ENCODE peak calls at places on chromosome 16, in six cellular contexts. B, X, L, W, E and J are unnamed samples.

GRCh38 chr16:72312862-72313261 is 140.9 kb upstream of the PMFBP1 start:
- DNase-seq in B (no peak), X (no peak), L (no peak), W (no peak), E (no peak), J (no peak)

GRCh38 chr16:24800586-24800985 is 45.2 kb upstream of the SLC5A11 start:
- DNase-seq in B (no peak), X (peak), L (no peak), W (no peak), E (no peak), J (peak)

GRCh38 chr16:87160752-87161337 is 156.3 kb downstream of the C16orf95 start:
- DNase-seq in B (no peak), X (no peak), L (no peak), W (no peak), E (no peak), J (peak)

GRCh38 chr16:89241187-89242003 is 23.9 kb downstream of the ZNF778 start:
- DNase-seq in B (peak), X (peak), L (peak), W (peak), E (peak), J (peak)

GRCh38 chr16:89869911-89870310 is 3.5 kb upstream of the TCF25 start:
- DNase-seq in B (no peak), X (no peak), L (no peak), W (no peak), E (no peak), J (no peak)

GRCh38 chr16:3161235-3162018 is 26.6 kb upstream of the OR1F1 start:
- DNase-seq in B (no peak), X (no peak), L (no peak), W (peak), E (no peak), J (no peak)

GRCh38 chr16:60203525-60204124 is 1469.5 kb upstream of the GOT2 start:
- DNase-seq in B (no peak), X (no peak), L (no peak), W (no peak), E (no peak), J (peak)

GRCh38 chr16:12131755-12132154 is 155.2 kb downstream of the SNX29 start:
- DNase-seq in B (no peak), X (no peak), L (no peak), W (no peak), E (no peak), J (no peak)

GRCh38 chr16:51155901-51156810 is 5.1 kb upstream of the SALL1 start:
- DNase-seq in B (no peak), X (no peak), L (no peak), W (no peak), E (no peak), J (no peak)

GRCh38 chr16:73885319-73885718 is 411.3 kb upstream of the PSMD7 start:
- DNase-seq in B (no peak), X (no peak), L (no peak), W (no peak), E (no peak), J (no peak)

GRCh38 chr16:70809392-70810060 is 8.6 kb upstream of the VAC14 start:
- DNase-seq in B (no peak), X (no peak), L (no peak), W (no peak), E (no peak), J (no peak)

GRCh38 chr16:57422026-57422944 is 17.7 kb downstream of the CCL17 start:
- DNase-seq in B (peak), X (peak), L (peak), W (peak), E (no peak), J (peak)

GRCh38 chr16:50555892-50556673 is 7.9 kb downstream of the NKD1 start:
- DNase-seq in B (peak), X (no peak), L (no peak), W (no peak), E (no peak), J (no peak)

GRCh38 chr16:19882641-19883040 is 2.0 kb downstream of the GPRC5B start:
- DNase-seq in B (no peak), X (no peak), L (no peak), W (no peak), E (no peak), J (no peak)

GRCh38 chr16:57480127-57480753 is 6.1 kb downstream of the DOK4 start:
- DNase-seq in B (peak), X (no peak), L (peak), W (peak), E (peak), J (no peak)

GRCh38 chr16:67396159-67396774 is 3.0 kb upstream of the TPPP3 start:
- DNase-seq in B (peak), X (no peak), L (peak), W (peak), E (peak), J (peak)

GRCh38 chr16:875182-876040 is 74.9 kb upstream of the GNG13 start:
- DNase-seq in B (no peak), X (no peak), L (no peak), W (no peak), E (no peak), J (no peak)

GRCh38 chr16:19559242-19559910 is 3.9 kb downstream of the VPS35L start:
- DNase-seq in B (no peak), X (peak), L (no peak), W (no peak), E (no peak), J (peak)

GRCh38 chr16:24689128-24689527 is 40.3 kb upstream of the TNRC6A start:
- DNase-seq in B (no peak), X (peak), L (no peak), W (no peak), E (no peak), J (no peak)

GRCh38 chr16:67445913-67446907 is 15.3 kb downstream of the HSD11B2 start:
- DNase-seq in B (no peak), X (no peak), L (peak), W (peak), E (peak), J (no peak)

GRCh38 chr16:21338537-21339268 is 60.6 kb upstream of the CRYM start:
- DNase-seq in B (no peak), X (no peak), L (no peak), W (no peak), E (no peak), J (no peak)

GRCh38 chr16:14629612-14629918 is 495 bp downstream of the PARN start:
- DNase-seq in B (no peak), X (peak), L (no peak), W (no peak), E (peak), J (peak)
- TF ChIP-seq CTCF in B (no peak), X (no peak), L (no peak), W (no peak), E (no peak), J (no peak)

GRCh38 chr16:82891424-82891823 is 264.7 kb downstream of the CDH13 start:
- DNase-seq in B (no peak), X (no peak), L (no peak), W (no peak), E (no peak), J (no peak)
- H3K27ac ChIP-seq in B (peak), X (no peak), L (no peak), W (no peak), E (peak), J (no peak)

GRCh38 chr16:68520649-68521086 is 18.4 kb upstream of the ZFP90 start:
- DNase-seq in B (peak), X (peak), L (peak), W (peak), E (peak), J (peak)

GRCh38 chr16:68517606-68518161 is 21.4 kb upstream of the ZFP90 start:
- DNase-seq in B (no peak), X (peak), L (no peak), W (no peak), E (no peak), J (no peak)

GRCh38 chr16:68514511-68514910 is 24.6 kb upstream of the ZFP90 start:
- DNase-seq in B (no peak), X (no peak), L (no peak), W (no peak), E (no peak), J (no peak)

GRCh38 chr16:68524069-68524820 is 14.8 kb upstream of the ZFP90 start:
- DNase-seq in B (no peak), X (no peak), L (no peak), W (no peak), E (no peak), J (no peak)

DNA sequence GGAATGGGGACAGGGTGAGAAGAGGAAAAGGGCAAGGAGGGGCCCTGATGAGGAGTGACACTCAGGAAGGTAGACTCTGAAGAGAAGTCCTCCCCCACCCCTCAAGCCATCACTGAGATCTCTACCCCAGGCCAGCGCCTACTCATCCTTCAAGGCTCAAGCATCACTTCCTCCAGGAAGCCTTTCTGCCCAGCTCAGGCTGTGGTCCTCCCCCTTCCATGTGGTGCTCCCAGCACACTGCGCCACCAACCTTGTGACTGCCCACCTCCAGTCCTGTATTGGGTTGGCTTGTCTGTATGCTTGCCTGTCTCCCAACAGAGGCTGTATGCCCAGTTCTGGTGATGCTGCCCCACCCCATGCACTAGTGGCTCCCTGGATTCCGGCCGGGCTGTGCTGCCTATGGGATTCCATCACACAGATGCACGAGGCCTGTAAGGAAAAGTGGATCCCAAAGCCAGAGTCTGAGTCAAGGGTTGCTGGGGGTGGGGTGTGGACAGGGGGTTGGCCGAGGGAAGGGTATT is 19.8 kb upstream of the ZFP90 start:
- DNase-seq in B (no peak), X (no peak), L (no peak), W (no peak), E (no peak), J (no peak)
- TF ChIP-seq CTCF in B (no peak), X (no peak), L (no peak), W (no peak), E (no peak), J (no peak)

GRCh38 chr16:30494709-30495108 is 22.2 kb downstream of the ITGAL start:
- DNase-seq in B (no peak), X (no peak), L (no peak), W (no peak), E (no peak), J (no peak)
- H3K27ac ChIP-seq in B (no peak), X (no peak), L (no peak), W (no peak), E (no peak), J (no peak)

DNA sequence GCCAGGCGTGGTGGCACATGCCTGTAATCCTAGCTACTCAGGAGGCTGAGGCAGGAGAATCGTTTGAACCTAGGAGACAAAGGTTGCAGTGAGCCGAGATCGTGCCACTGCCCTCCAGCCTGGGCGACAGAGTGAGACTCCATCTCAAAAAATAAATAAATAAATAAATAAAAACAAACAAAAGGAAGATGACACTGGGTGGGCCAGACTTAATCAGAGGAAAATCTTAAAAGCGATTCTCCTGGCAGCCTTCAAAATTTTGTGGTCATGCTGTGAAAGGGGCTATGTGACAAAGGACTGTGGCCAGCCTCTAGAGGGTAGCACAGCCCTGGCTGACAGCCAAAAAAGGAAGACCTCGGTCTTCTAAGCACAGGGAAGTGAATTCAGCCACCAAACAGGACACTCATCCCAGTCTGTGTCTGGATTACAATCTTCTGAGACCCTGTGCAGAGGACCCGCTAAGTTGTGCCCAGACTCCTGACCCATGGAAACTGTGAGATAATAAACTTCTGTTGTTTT is 391.1 kb downstream of the CNTNAP4 start:
- DNase-seq in B (no peak), X (no peak), L (no peak), W (no peak), E (no peak), J (no peak)
- TF ChIP-seq CTCF in B (no peak), X (no peak), L (no peak), W (no peak), E (no peak), J (no peak)

GRCh38 chr16:48511071-48511540 is 98.9 kb downstream of the N4BP1 start:
- DNase-seq in B (no peak), X (no peak), L (no peak), W (no peak), E (no peak), J (peak)

GRCh38 chr16:48517493-48517892 is 92.5 kb downstream of the N4BP1 start:
- DNase-seq in B (no peak), X (no peak), L (no peak), W (no peak), E (no peak), J (no peak)

GRCh38 chr16:48507886-48508285 is 102.1 kb downstream of the N4BP1 start:
- DNase-seq in B (no peak), X (no peak), L (no peak), W (no peak), E (no peak), J (no peak)

GRCh38 chr16:48507346-48507745 is 102.6 kb downstream of the N4BP1 start:
- DNase-seq in B (no peak), X (no peak), L (no peak), W (no peak), E (no peak), J (no peak)

DNA sequence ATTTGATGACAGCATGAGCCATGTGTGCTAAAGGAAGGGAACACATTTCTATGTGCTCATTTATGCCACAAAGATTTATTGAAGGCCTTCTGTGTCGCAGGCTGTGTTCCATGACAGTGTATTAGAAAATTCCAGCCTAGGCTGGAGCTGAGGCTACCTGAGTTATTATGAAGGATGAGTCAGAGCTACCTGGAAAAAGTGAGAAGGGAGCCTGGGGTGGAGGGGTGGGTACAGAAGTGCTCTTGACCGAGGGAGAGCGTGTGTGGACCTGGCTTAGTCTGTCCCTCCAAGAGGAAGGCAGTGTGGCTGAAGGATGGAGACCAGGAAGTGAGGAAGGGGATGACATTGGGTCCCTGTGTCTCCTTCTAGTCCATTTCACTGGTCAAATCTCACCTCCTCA is 98.3 kb downstream of the N4BP1 start:
- DNase-seq in B (no peak), X (no peak), L (no peak), W (no peak), E (no peak), J (peak)
- H3K27ac ChIP-seq in B (no peak), X (no peak), L (no peak), W (no peak), E (no peak), J (peak)

DNA sequence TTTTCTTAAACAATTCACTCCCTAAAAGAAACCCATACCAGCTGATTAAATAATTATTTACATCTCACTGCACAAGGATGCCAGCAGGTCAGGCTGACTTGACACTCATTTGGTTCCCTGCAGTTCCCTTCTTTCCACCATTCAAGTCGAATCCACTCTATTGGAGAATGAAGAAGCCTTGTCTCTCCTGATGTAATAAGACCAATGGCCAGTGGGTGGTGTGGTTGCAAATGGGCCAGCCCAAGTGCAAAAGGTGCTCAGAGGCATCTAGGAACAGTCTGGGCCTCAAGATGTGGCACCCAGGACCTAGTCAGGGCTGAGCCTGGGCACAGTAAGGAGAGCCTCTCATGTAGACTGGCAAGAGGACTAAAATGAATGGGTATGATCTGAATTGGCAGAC is 9.3 kb downstream of the C16orf78 start:
- DNase-seq in B (no peak), X (no peak), L (no peak), W (no peak), E (no peak), J (no peak)
- TF ChIP-seq CTCF in B (no peak), X (no peak), L (no peak), W (no peak), E (no peak), J (no peak)